ENCODE peak calls at places on chromosome 6, in six cellular contexts. E, B, H, Z, W and T are unnamed samples.

GRCh38 chr6:37648465-37649330 is 49.0 kb downstream of the MDGA1 start:
- DNase-seq in Z (no peak), E (no peak), B (peak; percentile 41), H (no peak), W (peak; percentile 23), T (no peak)

GRCh38 chr6:7058250-7058923 is 49.4 kb upstream of the RREB1 start:
- DNase-seq in Z (no peak), E (peak; percentile 92), B (peak; percentile 95), H (peak; percentile 98), W (no peak), T (no peak)

GRCh38 chr6:84674395-84674794 is 90.0 kb downstream of the TBX18 start:
- DNase-seq in E (no peak), H (no peak), B (no peak), Z (no peak), W (no peak), T (no peak)

GRCh38 chr6:124795879-124796838 is 166.1 kb upstream of the RNF217 start:
- DNase-seq in B (peak; percentile 25), W (no peak), H (no peak), Z (peak; percentile 1), E (no peak), T (peak; percentile 8)

GRCh38 chr6:2746557-2747061 is 4.1 kb downstream of the MYLK4 start:
- DNase-seq in Z (no peak), B (no peak), E (peak; percentile 87), W (no peak), H (no peak), T (no peak)

GRCh38 chr6:159761135-159761872 is 541 bp upstream of the ACAT2 start:
- DNase-seq in Z (no peak), W (peak; percentile 30), E (no peak), H (no peak), B (peak; percentile 61), T (no peak)

GRCh38 chr6:134374486-134374885 is 56.6 kb upstream of the SGK1 start:
- DNase-seq in W (no peak), H (no peak), E (no peak), B (peak; percentile 50), Z (no peak), T (no peak)

GRCh38 chr6:140966676-140967075 is 1166.0 kb upstream of the GJE1 start:
- DNase-seq in E (no peak), B (peak; percentile 12), H (no peak), Z (no peak), W (no peak), T (no peak)

GRCh38 chr6:137176729-137177128 is 3.3 kb upstream of the IL22RA2 start:
- DNase-seq in H (no peak), B (no peak), E (no peak), Z (no peak), W (no peak), T (no peak)

GRCh38 chr6:53250761-53251672 is 97.7 kb downstream of the ELOVL5 start:
- DNase-seq in Z (no peak), H (no peak), B (peak; percentile 69), E (no peak), W (no peak), T (no peak)

GRCh38 chr6:131281471-131282270 is 146.4 kb downstream of the AKAP7 start:
- DNase-seq in H (no peak), W (peak; percentile 42), Z (peak; percentile 44), E (peak; percentile 25), B (peak; percentile 9), T (no peak)

GRCh38 chr6:81614292-81614691 is 138.2 kb downstream of the TENT5A start:
- DNase-seq in W (no peak), Z (no peak), B (peak; percentile 42), H (no peak), E (no peak), T (no peak)

GRCh38 chr6:35497571-35498406 is 910 bp upstream of the TEAD3 start:
- DNase-seq in B (peak; percentile 78), Z (no peak), E (no peak), W (peak; percentile 60), H (no peak), T (no peak)

GRCh38 chr6:87522686-87523085 is 49.9 kb downstream of the SLC35A1 start:
- DNase-seq in B (no peak), W (no peak), Z (no peak), H (no peak), E (no peak), T (no peak)

GRCh38 chr6:170106906-170107525 is 183.9 kb downstream of the DLL1 start:
- DNase-seq in B (no peak), W (no peak), H (no peak), Z (no peak), E (no peak), T (no peak)

GRCh38 chr6:28425942-28426541 is 17.2 kb downstream of the ZSCAN23 start:
- DNase-seq in H (no peak), W (no peak), B (no peak), Z (no peak), E (no peak), T (no peak)

GRCh38 chr6:96089173-96089572 is 73.4 kb downstream of the FUT9 start:
- DNase-seq in B (no peak), H (no peak), W (no peak), E (no peak), Z (no peak), T (peak; percentile 76)

GRCh38 chr6:96007663-96008062 is 8.1 kb upstream of the FUT9 start:
- DNase-seq in E (no peak), H (no peak), Z (no peak), B (no peak), W (no peak), T (no peak)